ENCODE peak calls at places on chromosomes 5 and 9, in five cellular contexts. One of them, this sample, is unnamed.

GRCh38 chr5:2746642-2747041 is 4.8 kb downstream of the IRX2 start:
- DNase-seq in Panc1: no peak
- DNase-seq in transverse colon: no peak
- DNase-seq in psoas muscle: no peak
- DNase-seq in astrocyte: peak; percentile 74
- DNase-seq in this sample: no peak

GRCh38 chr5:54795284-54795683 is 190.1 kb downstream of the ESM1 start:
- DNase-seq in Panc1: no peak
- DNase-seq in transverse colon: no peak
- DNase-seq in psoas muscle: no peak
- DNase-seq in astrocyte: no peak
- DNase-seq in this sample: no peak

GRCh38 chr5:44943637-44944036 is 134.9 kb downstream of the MRPS30 start:
- DNase-seq in Panc1: no peak
- DNase-seq in transverse colon: no peak
- DNase-seq in psoas muscle: no peak
- DNase-seq in astrocyte: no peak
- DNase-seq in this sample: no peak

GRCh38 chr5:38404667-38405276 is 146.4 kb downstream of the EGFLAM start:
- DNase-seq in Panc1: no peak
- DNase-seq in transverse colon: no peak
- DNase-seq in psoas muscle: no peak
- DNase-seq in astrocyte: no peak
- DNase-seq in this sample: peak; percentile 29

GRCh38 chr9:33750839-33751339 is 44.5 kb upstream of the PRSS3 start:
- DNase-seq in Panc1: no peak
- DNase-seq in transverse colon: no peak
- DNase-seq in psoas muscle: no peak
- DNase-seq in astrocyte: no peak
- DNase-seq in this sample: no peak

GRCh38 chr5:172439785-172440480 is 14.4 kb downstream of the SH3PXD2B start:
- DNase-seq in Panc1: no peak
- DNase-seq in transverse colon: no peak
- DNase-seq in psoas muscle: peak; percentile 68
- DNase-seq in astrocyte: no peak
- DNase-seq in this sample: no peak

GRCh38 chr9:108662090-108662875 is 193.5 kb downstream of the ACTL7B start:
- DNase-seq in Panc1: no peak
- DNase-seq in transverse colon: no peak
- DNase-seq in psoas muscle: no peak
- DNase-seq in astrocyte: no peak
- DNase-seq in this sample: no peak

GRCh38 chr5:63456279-63456678 is 506.0 kb downstream of the HTR1A start:
- DNase-seq in Panc1: no peak
- DNase-seq in transverse colon: no peak
- DNase-seq in psoas muscle: no peak
- DNase-seq in astrocyte: no peak
- DNase-seq in this sample: no peak

GRCh38 chr5:125006011-125006685 is 259.7 kb upstream of the ZNF608 start:
- DNase-seq in Panc1: no peak
- DNase-seq in transverse colon: no peak
- DNase-seq in psoas muscle: no peak
- DNase-seq in astrocyte: no peak
- DNase-seq in this sample: no peak

GRCh38 chr9:107489144-107489673 is 360 bp downstream of the KLF4 start:
- DNase-seq in Panc1: no peak
- DNase-seq in transverse colon: peak; percentile 31
- DNase-seq in psoas muscle: no peak
- DNase-seq in astrocyte: no peak
- DNase-seq in this sample: no peak

GRCh38 chr5:179307931-179308471 is 37.3 kb downstream of the ADAMTS2 start:
- DNase-seq in Panc1: no peak
- DNase-seq in transverse colon: no peak
- DNase-seq in psoas muscle: peak; percentile 47
- DNase-seq in astrocyte: no peak
- DNase-seq in this sample: no peak

GRCh38 chr5:53063176-53063575 is 46.4 kb downstream of the MOCS2 start:
- DNase-seq in Panc1: no peak
- DNase-seq in transverse colon: no peak
- DNase-seq in psoas muscle: no peak
- DNase-seq in astrocyte: no peak
- DNase-seq in this sample: no peak

GRCh38 chr5:176798094-176798876 is 12.1 kb upstream of the UNC5A start:
- DNase-seq in Panc1: no peak
- DNase-seq in transverse colon: no peak
- DNase-seq in psoas muscle: no peak
- DNase-seq in astrocyte: no peak
- DNase-seq in this sample: no peak

GRCh38 chr5:10856646-10857332 is 95.8 kb upstream of the DAP start:
- DNase-seq in Panc1: peak; percentile 15
- DNase-seq in transverse colon: peak; percentile 16
- DNase-seq in psoas muscle: no peak
- DNase-seq in astrocyte: peak; percentile 88
- DNase-seq in this sample: peak; percentile 55

GRCh38 chr9:69900406-69900805 is 79.8 kb downstream of the CFAP95 start:
- DNase-seq in Panc1: no peak
- DNase-seq in transverse colon: no peak
- DNase-seq in psoas muscle: no peak
- DNase-seq in astrocyte: peak; percentile 68
- DNase-seq in this sample: no peak

GRCh38 chr9:98482248-98482647 is 226.5 kb downstream of the GABBR2 start:
- DNase-seq in Panc1: no peak
- DNase-seq in transverse colon: no peak
- DNase-seq in psoas muscle: no peak
- DNase-seq in astrocyte: peak; percentile 53
- DNase-seq in this sample: no peak

GRCh38 chr5:53994148-53994547 is 316.2 kb downstream of the ARL15 start:
- DNase-seq in Panc1: no peak
- DNase-seq in transverse colon: no peak
- DNase-seq in psoas muscle: no peak
- DNase-seq in astrocyte: peak; percentile 54
- DNase-seq in this sample: no peak

GRCh38 chr5:169719360-169720314 is 82.6 kb downstream of the DOCK2 start:
- DNase-seq in Panc1: no peak
- DNase-seq in transverse colon: no peak
- DNase-seq in psoas muscle: no peak
- DNase-seq in astrocyte: no peak
- DNase-seq in this sample: no peak

DNA sequence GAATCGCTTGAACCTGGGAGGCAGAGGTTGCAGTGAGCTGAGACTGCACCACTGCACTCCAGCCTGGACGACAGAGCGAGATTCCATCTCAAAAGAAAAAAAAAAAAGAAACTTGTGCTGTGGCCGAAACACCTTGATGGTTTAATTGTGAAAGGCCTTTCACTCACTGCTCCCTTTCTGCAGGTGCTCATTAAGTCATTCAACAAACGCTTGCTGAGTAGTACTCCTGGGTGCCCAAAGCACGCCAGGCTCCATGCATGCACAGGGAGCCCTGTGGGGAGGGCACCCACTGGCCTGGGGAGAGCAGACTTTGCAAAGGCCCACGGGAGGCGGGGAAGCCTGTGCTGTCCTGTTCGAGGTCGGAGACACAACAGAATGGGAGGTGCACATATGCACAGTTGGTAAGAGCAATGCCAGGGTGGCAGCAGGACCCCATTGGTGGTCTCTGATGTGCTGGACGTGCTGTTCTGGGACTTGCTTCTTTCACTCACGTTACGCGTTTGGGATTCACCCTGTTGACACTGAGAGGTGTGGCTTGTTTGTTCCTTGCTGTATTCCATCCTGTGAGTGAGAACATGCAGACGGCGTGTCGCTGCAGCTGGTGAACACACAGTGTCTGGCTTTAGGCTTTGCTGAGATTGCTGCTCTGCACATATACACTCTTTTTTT is 3.0 kb upstream of the ENTPD2 start:
- DNase-seq in Panc1: no peak
- DNase-seq in transverse colon: peak; percentile 50
- DNase-seq in psoas muscle: no peak
- DNase-seq in astrocyte: no peak
- DNase-seq in this sample: no peak
- H3K4me1 ChIP-seq in Panc1: peaks cover 2% of the 10 kb centered on the region
- H3K4me1 ChIP-seq in transverse colon: peaks cover 48% of the 10 kb centered on the region
- H3K4me1 ChIP-seq in psoas muscle: peaks cover 9% of the 10 kb centered on the region
- H3K4me1 ChIP-seq in astrocyte: peaks cover 5% of the 10 kb centered on the region
- H3K4me1 ChIP-seq in this sample: peaks cover 2% of the 10 kb centered on the region

DNA sequence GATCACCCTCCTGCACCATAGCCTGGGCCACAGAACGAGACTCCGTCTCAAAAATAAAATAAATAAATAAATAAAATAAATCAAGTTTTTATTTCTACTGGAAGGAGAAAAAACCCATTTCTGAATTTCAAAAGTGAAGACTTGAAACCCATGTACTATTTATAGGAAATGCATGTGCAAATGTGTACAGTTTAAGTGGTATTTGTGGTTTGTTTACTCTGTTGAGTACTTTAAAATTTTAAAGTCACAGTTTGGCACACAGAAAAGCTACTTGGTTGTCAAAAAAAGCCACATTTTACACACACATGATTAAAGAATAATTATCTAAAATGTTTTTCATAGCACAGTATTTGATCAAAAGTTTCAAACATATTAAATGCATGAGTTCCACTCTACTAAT is 43.6 kb downstream of the NR3C1 start:
- DNase-seq in Panc1: no peak
- DNase-seq in transverse colon: no peak
- DNase-seq in psoas muscle: no peak
- DNase-seq in astrocyte: no peak
- DNase-seq in this sample: no peak
- H3K4me1 ChIP-seq in Panc1: peaks cover 65% of the 10 kb centered on the region
- H3K4me1 ChIP-seq in transverse colon: peaks cover 9% of the 10 kb centered on the region
- H3K4me1 ChIP-seq in psoas muscle: peaks cover 72% of the 10 kb centered on the region
- H3K4me1 ChIP-seq in astrocyte: peaks cover 5% of the 10 kb centered on the region
- H3K4me1 ChIP-seq in this sample: no peaks in the 10 kb centered on the region

DNA sequence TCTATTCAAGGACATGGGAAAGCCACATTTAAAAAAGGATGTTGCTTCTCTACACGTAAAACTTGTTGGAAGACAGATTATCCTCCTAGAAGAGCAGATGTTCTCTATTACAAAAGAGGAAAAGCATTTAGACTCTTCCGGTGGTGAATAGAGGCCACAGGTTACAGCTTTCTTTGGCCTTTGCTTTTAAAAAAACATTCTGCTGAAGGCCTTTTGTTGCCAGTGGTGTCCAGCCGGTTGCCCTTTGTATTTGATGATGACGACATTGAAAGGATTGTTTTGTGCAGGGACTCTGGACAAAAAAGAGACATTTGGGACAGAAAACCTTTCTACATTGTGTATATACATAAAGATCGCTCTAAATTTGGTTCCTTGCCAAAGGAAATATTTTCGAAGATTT is 180.3 kb downstream of the C9orf152 start:
- DNase-seq in Panc1: no peak
- DNase-seq in transverse colon: no peak
- DNase-seq in psoas muscle: no peak
- DNase-seq in astrocyte: peak; percentile 84
- DNase-seq in this sample: no peak
- H3K4me1 ChIP-seq in Panc1: no peaks in the 10 kb centered on the region
- H3K4me1 ChIP-seq in transverse colon: no peaks in the 10 kb centered on the region
- H3K4me1 ChIP-seq in psoas muscle: peaks cover 17% of the 10 kb centered on the region
- H3K4me1 ChIP-seq in astrocyte: peaks cover 53% of the 10 kb centered on the region
- H3K4me1 ChIP-seq in this sample: no peaks in the 10 kb centered on the region

DNA sequence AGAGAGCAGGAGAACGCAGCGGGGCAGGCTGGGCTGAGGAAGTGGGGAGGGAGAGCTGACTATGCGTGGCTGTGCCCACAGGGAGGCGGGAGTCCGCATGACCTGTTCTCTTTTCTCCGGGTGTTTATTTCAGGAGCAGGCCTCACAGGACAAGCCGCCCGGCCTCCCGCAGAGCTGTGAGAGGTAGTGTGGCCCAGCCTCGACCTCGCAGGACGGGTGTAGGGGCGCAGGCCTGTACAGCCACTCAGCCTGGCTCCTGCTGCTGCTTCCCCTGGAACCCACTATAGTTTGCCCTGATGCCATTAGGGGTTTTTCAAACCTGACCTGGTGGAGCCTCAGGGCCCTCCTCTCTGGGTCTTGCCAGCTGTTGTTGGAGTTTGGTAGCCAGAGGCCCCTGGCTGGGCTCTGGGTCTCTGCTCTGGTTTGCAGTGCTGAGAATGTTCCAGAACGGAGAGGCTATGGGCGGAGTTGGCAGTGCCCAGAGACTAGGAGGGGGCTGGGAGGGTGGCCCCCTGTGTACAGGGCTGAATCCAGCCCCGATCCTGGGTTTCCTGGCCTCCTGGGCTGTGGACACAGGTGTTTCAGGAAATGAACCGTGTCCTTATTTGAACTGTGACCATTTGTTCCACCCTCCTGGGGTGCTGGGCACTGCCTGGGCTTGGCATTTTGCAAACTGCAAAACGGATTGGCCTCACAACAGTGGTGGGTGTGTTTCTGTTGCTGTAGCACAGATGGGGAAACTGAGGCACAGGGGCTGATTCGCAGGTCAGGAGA is 78.8 kb downstream of the WNK2 start:
- DNase-seq in Panc1: no peak
- DNase-seq in transverse colon: no peak
- DNase-seq in psoas muscle: peak; percentile 69
- DNase-seq in astrocyte: no peak
- DNase-seq in this sample: no peak
- H3K4me1 ChIP-seq in Panc1: no peaks in the 10 kb centered on the region
- H3K4me1 ChIP-seq in transverse colon: no peaks in the 10 kb centered on the region
- H3K4me1 ChIP-seq in psoas muscle: peaks cover 9% of the 10 kb centered on the region
- H3K4me1 ChIP-seq in astrocyte: no peaks in the 10 kb centered on the region
- H3K4me1 ChIP-seq in this sample: no peaks in the 10 kb centered on the region

GRCh38 chr9:126621919-126622735 is 8.4 kb downstream of the LMX1B start:
- DNase-seq in Panc1: no peak
- DNase-seq in transverse colon: no peak
- DNase-seq in psoas muscle: peak; percentile 1
- DNase-seq in astrocyte: no peak
- DNase-seq in this sample: no peak
- H3K4me1 ChIP-seq in Panc1: no peaks in the 10 kb centered on the region
- H3K4me1 ChIP-seq in transverse colon: peaks cover 12% of the 10 kb centered on the region
- H3K4me1 ChIP-seq in psoas muscle: peaks cover 7% of the 10 kb centered on the region
- H3K4me1 ChIP-seq in astrocyte: no peaks in the 10 kb centered on the region
- H3K4me1 ChIP-seq in this sample: peaks cover 12% of the 10 kb centered on the region

GRCh38 chr9:136567651-136568287 is 21.9 kb upstream of the NOTCH1 start:
- DNase-seq in Panc1: no peak
- DNase-seq in transverse colon: peak; percentile 64
- DNase-seq in psoas muscle: peak; percentile 78
- DNase-seq in astrocyte: peak; percentile 78
- DNase-seq in this sample: no peak

GRCh38 chr9:136565075-136565721 is 19.4 kb upstream of the NOTCH1 start:
- DNase-seq in Panc1: no peak
- DNase-seq in transverse colon: no peak
- DNase-seq in psoas muscle: no peak
- DNase-seq in astrocyte: peak; percentile 33
- DNase-seq in this sample: no peak

GRCh38 chr9:136566899-136567298 is 21.1 kb upstream of the NOTCH1 start:
- DNase-seq in Panc1: no peak
- DNase-seq in transverse colon: no peak
- DNase-seq in psoas muscle: peak; percentile 82
- DNase-seq in astrocyte: no peak
- DNase-seq in this sample: no peak

GRCh38 chr9:136565722-136566552 is 20.1 kb upstream of the NOTCH1 start:
- DNase-seq in Panc1: no peak
- DNase-seq in transverse colon: no peak
- DNase-seq in psoas muscle: peak; percentile 50
- DNase-seq in astrocyte: no peak
- DNase-seq in this sample: no peak

DNA sequence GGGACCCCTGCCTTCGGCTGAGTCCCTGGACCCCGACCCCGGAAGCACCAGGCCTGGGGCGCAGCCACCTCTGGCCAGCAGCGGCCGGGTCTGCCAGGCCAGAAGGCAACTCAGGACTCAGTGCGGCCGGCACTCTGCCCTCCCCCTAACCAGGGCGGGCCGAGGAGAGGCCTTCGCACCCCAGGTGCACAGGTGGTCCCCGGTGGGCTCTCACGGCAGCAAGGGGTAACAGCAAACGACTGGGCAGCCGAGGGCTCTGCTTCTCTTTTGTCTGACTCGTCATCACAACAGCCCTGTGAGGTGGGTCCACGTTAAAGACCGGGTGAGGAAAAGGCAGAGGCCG is 20.7 kb upstream of the NOTCH1 start:
- DNase-seq in Panc1: no peak
- DNase-seq in transverse colon: no peak
- DNase-seq in psoas muscle: no peak
- DNase-seq in astrocyte: no peak
- DNase-seq in this sample: no peak
- H3K4me1 ChIP-seq in Panc1: peaks cover 16% of the 10 kb centered on the region
- H3K4me1 ChIP-seq in transverse colon: peaks cover 39% of the 10 kb centered on the region
- H3K4me1 ChIP-seq in psoas muscle: peaks cover 22% of the 10 kb centered on the region
- H3K4me1 ChIP-seq in astrocyte: peaks cover 39% of the 10 kb centered on the region
- H3K4me1 ChIP-seq in this sample: peaks cover 13% of the 10 kb centered on the region

This sample was measured in iPS DF 6.9.